ENCODE peak calls at places on chromosome 7, in six cellular contexts. One of them, this sample, is unnamed.

GRCh38 chr7:137017221-137017620 is 148.8 kb downstream of the CHRM2 start:
- DNase-seq in small intestine: no peak
- DNase-seq in effector CD4-positive, alpha-beta T cell: no peak
- DNase-seq in dorsolateral prefrontal cortex: no peak
- DNase-seq in GM23338: no peak
- DNase-seq in A172: no peak
- DNase-seq in this sample: no peak

GRCh38 chr7:159215053-159215452 is 70.4 kb upstream of the VIPR2 start:
- DNase-seq in small intestine: no peak
- DNase-seq in effector CD4-positive, alpha-beta T cell: no peak
- DNase-seq in dorsolateral prefrontal cortex: no peak
- DNase-seq in GM23338: no peak
- DNase-seq in A172: no peak
- DNase-seq in this sample: no peak

GRCh38 chr7:134364619-134365037 is 47.9 kb upstream of the SLC35B4 start:
- DNase-seq in small intestine: peak
- DNase-seq in effector CD4-positive, alpha-beta T cell: no peak
- DNase-seq in dorsolateral prefrontal cortex: no peak
- DNase-seq in GM23338: no peak
- DNase-seq in A172: peak
- DNase-seq in this sample: no peak

GRCh38 chr7:51430480-51431086 is 114.0 kb upstream of the COBL start:
- DNase-seq in small intestine: peak
- DNase-seq in effector CD4-positive, alpha-beta T cell: peak
- DNase-seq in dorsolateral prefrontal cortex: peak
- DNase-seq in GM23338: peak
- DNase-seq in A172: peak
- DNase-seq in this sample: no peak

GRCh38 chr7:3561908-3562307 is 260.9 kb downstream of the SDK1 start:
- DNase-seq in small intestine: peak
- DNase-seq in effector CD4-positive, alpha-beta T cell: no peak
- DNase-seq in dorsolateral prefrontal cortex: no peak
- DNase-seq in GM23338: no peak
- DNase-seq in A172: no peak
- DNase-seq in this sample: no peak

GRCh38 chr7:30917216-30917893 is 5.7 kb downstream of the AQP1 start:
- DNase-seq in small intestine: no peak
- DNase-seq in effector CD4-positive, alpha-beta T cell: no peak
- DNase-seq in dorsolateral prefrontal cortex: no peak
- DNase-seq in GM23338: no peak
- DNase-seq in A172: no peak
- DNase-seq in this sample: no peak

GRCh38 chr7:117582219-117582704 is 102.4 kb downstream of the CFTR start:
- DNase-seq in small intestine: no peak
- DNase-seq in effector CD4-positive, alpha-beta T cell: no peak
- DNase-seq in dorsolateral prefrontal cortex: no peak
- DNase-seq in GM23338: peak
- DNase-seq in A172: peak
- DNase-seq in this sample: peak

GRCh38 chr7:120060283-120060682 is 212.7 kb upstream of the KCND2 start:
- DNase-seq in small intestine: no peak
- DNase-seq in effector CD4-positive, alpha-beta T cell: no peak
- DNase-seq in dorsolateral prefrontal cortex: no peak
- DNase-seq in GM23338: no peak
- DNase-seq in A172: no peak
- DNase-seq in this sample: no peak

GRCh38 chr7:100266576-100267354 is 40.7 kb upstream of the SPDYE3 start:
- DNase-seq in small intestine: no peak
- DNase-seq in effector CD4-positive, alpha-beta T cell: no peak
- DNase-seq in dorsolateral prefrontal cortex: no peak
- DNase-seq in GM23338: no peak
- DNase-seq in A172: no peak
- DNase-seq in this sample: no peak

GRCh38 chr7:16712916-16713315 is 40.6 kb upstream of the TSPAN13 start:
- DNase-seq in small intestine: no peak
- DNase-seq in effector CD4-positive, alpha-beta T cell: no peak
- DNase-seq in dorsolateral prefrontal cortex: no peak
- DNase-seq in GM23338: no peak
- DNase-seq in A172: peak
- DNase-seq in this sample: no peak

GRCh38 chr7:30853576-30853975 is 58.1 kb upstream of the AQP1 start:
- DNase-seq in small intestine: no peak
- DNase-seq in effector CD4-positive, alpha-beta T cell: no peak
- DNase-seq in dorsolateral prefrontal cortex: no peak
- DNase-seq in GM23338: no peak
- DNase-seq in A172: no peak
- DNase-seq in this sample: no peak

GRCh38 chr7:351256-351655 is 61.3 kb downstream of the FOXL3 start:
- DNase-seq in small intestine: no peak
- DNase-seq in effector CD4-positive, alpha-beta T cell: peak
- DNase-seq in dorsolateral prefrontal cortex: no peak
- DNase-seq in GM23338: no peak
- DNase-seq in A172: no peak
- DNase-seq in this sample: no peak

GRCh38 chr7:155533827-155534690 is 12.3 kb downstream of the CNPY1 start:
- DNase-seq in small intestine: no peak
- DNase-seq in effector CD4-positive, alpha-beta T cell: no peak
- DNase-seq in dorsolateral prefrontal cortex: no peak
- DNase-seq in GM23338: peak
- DNase-seq in A172: no peak
- DNase-seq in this sample: peak

GRCh38 chr7:137942459-137943115 is 59.3 kb downstream of the CREB3L2 start:
- DNase-seq in small intestine: no peak
- DNase-seq in effector CD4-positive, alpha-beta T cell: no peak
- DNase-seq in dorsolateral prefrontal cortex: no peak
- DNase-seq in GM23338: no peak
- DNase-seq in A172: no peak
- DNase-seq in this sample: no peak

GRCh38 chr7:37176079-37176478 is 272.6 kb downstream of the ELMO1 start:
- DNase-seq in small intestine: no peak
- DNase-seq in effector CD4-positive, alpha-beta T cell: no peak
- DNase-seq in dorsolateral prefrontal cortex: no peak
- DNase-seq in GM23338: no peak
- DNase-seq in A172: no peak
- DNase-seq in this sample: no peak

GRCh38 chr7:1697499-1698125 is 27.5 kb downstream of the ELFN1 start:
- DNase-seq in small intestine: no peak
- DNase-seq in effector CD4-positive, alpha-beta T cell: no peak
- DNase-seq in dorsolateral prefrontal cortex: peak
- DNase-seq in GM23338: no peak
- DNase-seq in A172: no peak
- DNase-seq in this sample: no peak

GRCh38 chr7:80313716-80314115 is 179.1 kb downstream of the GNAI1 start:
- DNase-seq in small intestine: no peak
- DNase-seq in effector CD4-positive, alpha-beta T cell: no peak
- DNase-seq in dorsolateral prefrontal cortex: no peak
- DNase-seq in GM23338: no peak
- DNase-seq in A172: no peak
- DNase-seq in this sample: no peak

GRCh38 chr7:87216701-87217508 is 2.6 kb downstream of the TMEM243 start:
- DNase-seq in small intestine: peak
- DNase-seq in effector CD4-positive, alpha-beta T cell: peak
- DNase-seq in dorsolateral prefrontal cortex: no peak
- DNase-seq in GM23338: no peak
- DNase-seq in A172: no peak
- DNase-seq in this sample: no peak

GRCh38 chr7:143419880-143420279 is 11.2 kb upstream of the EPHA1 start:
- DNase-seq in small intestine: peak
- DNase-seq in effector CD4-positive, alpha-beta T cell: no peak
- DNase-seq in dorsolateral prefrontal cortex: no peak
- DNase-seq in GM23338: no peak
- DNase-seq in A172: no peak
- DNase-seq in this sample: no peak

GRCh38 chr7:153504288-153505075 is 547.7 kb upstream of the DPP6 start:
- DNase-seq in small intestine: no peak
- DNase-seq in effector CD4-positive, alpha-beta T cell: no peak
- DNase-seq in dorsolateral prefrontal cortex: no peak
- DNase-seq in GM23338: no peak
- DNase-seq in A172: no peak
- DNase-seq in this sample: no peak

GRCh38 chr7:43535031-43535451 is 47.9 kb upstream of the STK17A start:
- DNase-seq in small intestine: no peak
- DNase-seq in effector CD4-positive, alpha-beta T cell: no peak
- DNase-seq in dorsolateral prefrontal cortex: no peak
- DNase-seq in GM23338: no peak
- DNase-seq in A172: no peak
- DNase-seq in this sample: no peak

GRCh38 chr7:20892776-20893175 is 106.1 kb upstream of the SP8 start:
- DNase-seq in small intestine: no peak
- DNase-seq in effector CD4-positive, alpha-beta T cell: no peak
- DNase-seq in dorsolateral prefrontal cortex: no peak
- DNase-seq in GM23338: no peak
- DNase-seq in A172: no peak
- DNase-seq in this sample: no peak

GRCh38 chr7:46146454-46147255 is 225.6 kb upstream of the IGFBP3 start:
- DNase-seq in small intestine: peak
- DNase-seq in effector CD4-positive, alpha-beta T cell: no peak
- DNase-seq in dorsolateral prefrontal cortex: no peak
- DNase-seq in GM23338: no peak
- DNase-seq in A172: peak
- DNase-seq in this sample: no peak

GRCh38 chr7:119665791-119666190 is 607.2 kb upstream of the KCND2 start:
- DNase-seq in small intestine: no peak
- DNase-seq in effector CD4-positive, alpha-beta T cell: no peak
- DNase-seq in dorsolateral prefrontal cortex: no peak
- DNase-seq in GM23338: no peak
- DNase-seq in A172: peak
- DNase-seq in this sample: no peak

This sample was measured in iPS DF 6.9.